ENCODE peak calls at places on chromosome 16, in seven cellular contexts. U is iris pigment epithelial cell; P is skeletal muscle cell; O is activated CD4-positive, alpha-beta memory T cell treated with anti-CD3 and anti-CD28 coated beads, Interleukin-2, amount 10 ng/mL, durations not matched to agents 7 days and 5 days; S is tibial nerve; Z is stimulated activated CD4-positive, alpha-beta T cell treated with anti-CD3 and anti-CD28 coated beads, Interleukin-15, amount 100 ng/mL, for 48 hours; D is NCI-H345. T is an unnamed sample.

GRCh38 chr16:89964201-89964600 is 15.6 kb downstream of the DEF8 start:
- DNase-seq in U (no peak), P (no peak), O (no peak), S (no peak), Z (no peak), D (no peak), T (no peak)

GRCh38 chr16:17206712-17207111 is 264.0 kb downstream of the XYLT1 start:
- DNase-seq in U (no peak), P (no peak), O (no peak), S (no peak), Z (no peak), D (no peak), T (no peak)

GRCh38 chr16:73717266-73718057 is 579.2 kb upstream of the PSMD7 start:
- DNase-seq in U (no peak), P (no peak), O (no peak), S (no peak), Z (no peak), D (no peak), T (no peak)

GRCh38 chr16:67349172-67349571 is 22.6 kb downstream of the LRRC36 start:
- DNase-seq in U (peak; percentile 28), P (no peak), O (no peak), S (no peak), Z (no peak), D (peak; percentile 11), T (no peak)

GRCh38 chr16:86092586-86093480 is 193.9 kb downstream of the IRF8 start:
- DNase-seq in U (no peak), P (no peak), O (no peak), S (no peak), Z (no peak), D (no peak), T (no peak)

GRCh38 chr16:11271610-11272009 is 1.8 kb downstream of the PRM3 start:
- DNase-seq in U (no peak), P (no peak), O (no peak), S (no peak), Z (no peak), D (no peak), T (no peak)

GRCh38 chr16:25868966-25869365 is 177.2 kb downstream of the HS3ST4 start:
- DNase-seq in U (no peak), P (no peak), O (no peak), S (no peak), Z (no peak), D (no peak), T (no peak)

GRCh38 chr16:17944345-17944744 is 392.2 kb downstream of the NPIPA8 start:
- DNase-seq in U (no peak), P (no peak), O (no peak), S (no peak), Z (no peak), D (no peak), T (no peak)

GRCh38 chr16:21083729-21084268 is 66.8 kb downstream of the DNAH3 start:
- DNase-seq in U (peak; percentile 53), P (no peak), O (peak; percentile 63), S (peak; percentile 59), Z (peak; percentile 10), D (peak; percentile 52), T (peak; percentile 64)

GRCh38 chr16:10386517-10387377 is 886 bp downstream of the ATF7IP2 start:
- DNase-seq in U (peak; percentile 25), P (no peak), O (no peak), S (no peak), Z (no peak), D (no peak), T (no peak)

GRCh38 chr16:86931410-86931941 is 353.1 kb downstream of the FOXL1 start:
- DNase-seq in U (peak; percentile 63), P (peak; percentile 47), O (no peak), S (no peak), Z (no peak), D (no peak), T (peak; percentile 72)

GRCh38 chr16:54027126-54027922 is 259.3 kb downstream of the IRX3 start:
- DNase-seq in U (peak; percentile 91), P (no peak), O (no peak), S (no peak), Z (no peak), D (no peak), T (no peak)

GRCh38 chr16:31334934-31335333 is 20.0 kb upstream of the ITGAX start:
- DNase-seq in U (no peak), P (no peak), O (no peak), S (no peak), Z (no peak), D (no peak), T (no peak)

GRCh38 chr16:78967948-78968347 is 632.6 kb downstream of the MAF start:
- DNase-seq in U (no peak), P (no peak), O (no peak), S (no peak), Z (no peak), D (no peak), T (no peak)

GRCh38 chr16:20650400-20651159 is 46.9 kb downstream of the ACSM1 start:
- DNase-seq in U (no peak), P (no peak), O (no peak), S (no peak), Z (no peak), D (no peak), T (no peak)